ENCODE peak calls at places on chromosomes 3 and 15, in seven cellular contexts. V is stimulated activated CD8-positive, alpha-beta memory T cell treated with anti-CD3 and anti-CD28 coated beads, Interleukin-2, amount 100 ng/mL, for 1 hour; O is natural killer cell; B is SHP77; Z is GM19239; U is vagina; C is activated CD4-positive, alpha-beta T cell treated with anti-CD3 and anti-CD28 coated beads, Interleukin-2, amount 10 ng/mL, durations not matched to agents 7 days and 5 days. T is an unnamed sample.

GRCh38 chr15:90264649-90265048 is 823 bp upstream of the NGRN start:
- DNase-seq in V (no peak), O (no peak), B (no peak), Z (no peak), U (no peak), C (peak), T (no peak)

GRCh38 chr3:105555206-105555605 is 188.5 kb downstream of the ALCAM start:
- DNase-seq in V (no peak), O (no peak), B (no peak), Z (no peak), U (no peak), C (no peak), T (no peak)

GRCh38 chr15:27512281-27513001 is 541.5 kb downstream of the GABRG3 start:
- DNase-seq in V (no peak), O (no peak), B (no peak), Z (no peak), U (no peak), C (no peak), T (no peak)

GRCh38 chr3:41338276-41338675 is 139.0 kb downstream of the CTNNB1 start:
- DNase-seq in V (no peak), O (no peak), B (no peak), Z (no peak), U (no peak), C (no peak), T (no peak)

GRCh38 chr3:68162644-68163043 is 508.2 kb upstream of the SUCLG2 start:
- DNase-seq in V (no peak), O (no peak), B (no peak), Z (no peak), U (no peak), C (no peak), T (no peak)

GRCh38 chr3:64163755-64164148 is 61.5 kb downstream of the PRICKLE2 start:
- DNase-seq in V (no peak), O (no peak), B (peak), Z (no peak), U (no peak), C (no peak), T (peak)

GRCh38 chr3:64344721-64345207 is 119.5 kb upstream of the PRICKLE2 start:
- DNase-seq in V (no peak), O (no peak), B (no peak), Z (no peak), U (no peak), C (no peak), T (no peak)

GRCh38 chr3:144810150-144810549 is 838.5 kb downstream of the DIPK2A start:
- DNase-seq in V (no peak), O (no peak), B (no peak), Z (no peak), U (no peak), C (no peak), T (peak)

GRCh38 chr3:30864836-30865235 is 29.6 kb downstream of the GADL1 start:
- DNase-seq in V (no peak), O (no peak), B (no peak), Z (no peak), U (no peak), C (no peak), T (no peak)

GRCh38 chr3:165390171-165390570 is 194.0 kb upstream of the SLITRK3 start:
- DNase-seq in V (no peak), O (no peak), B (no peak), Z (no peak), U (no peak), C (no peak), T (no peak)

T was measured in GM13976.